ENCODE peak calls at places on chromosomes 5 and 9, in seven cellular contexts. V, K, C, J, U, R and H are unnamed samples.

GRCh38 chr5:131491749-131492148 is 143.3 kb downstream of the RAPGEF6 start:
- DNase-seq in V (no peak), K (no peak), C (no peak), J (no peak), U (no peak), R (no peak), H (no peak)

GRCh38 chr9:134618163-134618822 is 23.3 kb upstream of the COL5A1 start:
- DNase-seq in V (peak), K (no peak), C (no peak), J (no peak), U (peak), R (no peak), H (peak)

GRCh38 chr5:95549030-95549429 is 5.7 kb downstream of the SKIC3 start:
- DNase-seq in V (no peak), K (no peak), C (no peak), J (no peak), U (no peak), R (no peak), H (no peak)

GRCh38 chr5:16897284-16897704 is 38.8 kb downstream of the MYO10 start:
- DNase-seq in V (no peak), K (no peak), C (no peak), J (peak), U (no peak), R (no peak), H (no peak)

GRCh38 chr5:172910828-172911627 is 48.2 kb upstream of the RPL26L1 start:
- DNase-seq in V (peak), K (peak), C (peak), J (no peak), U (peak), R (peak), H (peak)

GRCh38 chr9:36116593-36116992 is 19.9 kb upstream of the GLIPR2 start:
- DNase-seq in V (no peak), K (no peak), C (no peak), J (no peak), U (no peak), R (no peak), H (no peak)

GRCh38 chr9:88583901-88584596 is 49.1 kb downstream of the NXNL2 start:
- DNase-seq in V (no peak), K (no peak), C (no peak), J (peak), U (no peak), R (no peak), H (no peak)

GRCh38 chr5:169006878-169007790 is 293.8 kb downstream of the SLIT3 start:
- DNase-seq in V (no peak), K (no peak), C (no peak), J (no peak), U (no peak), R (no peak), H (no peak)

GRCh38 chr9:136984464-136985026 is 1.8 kb downstream of the LCNL1 start:
- DNase-seq in V (no peak), K (no peak), C (no peak), J (no peak), U (no peak), R (no peak), H (no peak)

GRCh38 chr5:125654392-125654791 is 768.8 kb upstream of the GRAMD2B start:
- DNase-seq in V (no peak), K (no peak), C (no peak), J (no peak), U (no peak), R (no peak), H (no peak)

GRCh38 chr5:140043508-140043872 is 391 bp upstream of the NRG2 start:
- DNase-seq in V (no peak), K (peak), C (peak), J (no peak), U (no peak), R (no peak), H (peak)

GRCh38 chr5:97658116-97658900 is 475.3 kb upstream of the RIOK2 start:
- DNase-seq in V (no peak), K (no peak), C (no peak), J (no peak), U (no peak), R (no peak), H (no peak)

GRCh38 chr5:57383093-57383861 is 99.3 kb downstream of the ACTBL2 start:
- DNase-seq in V (no peak), K (peak), C (no peak), J (peak), U (peak), R (no peak), H (no peak)

GRCh38 chr9:38171538-38171884 is 102.5 kb upstream of the SHB start:
- DNase-seq in V (no peak), K (no peak), C (no peak), J (no peak), U (no peak), R (no peak), H (no peak)

GRCh38 chr5:66987949-66988838 is 208.4 kb downstream of the CD180 start:
- DNase-seq in V (no peak), K (no peak), C (no peak), J (no peak), U (no peak), R (peak), H (no peak)

GRCh38 chr5:122501087-122501435 is 189.0 kb downstream of the SNCAIP start:
- DNase-seq in V (no peak), K (no peak), C (no peak), J (no peak), U (peak), R (no peak), H (no peak)

GRCh38 chr9:93958121-93958874 is 3.1 kb upstream of the BARX1 start:
- DNase-seq in V (no peak), K (no peak), C (no peak), J (no peak), U (no peak), R (no peak), H (no peak)